ENCODE peak calls at places on chromosome 10, in four cellular contexts. P, H, F and M are unnamed samples.

GRCh38 chr10:81873932-81874816 is 820 bp upstream of the NRG3 start:
- DNase-seq in H (no peak), P (peak; percentile 89), F (no peak), M (no peak)

GRCh38 chr10:133295426-133296320 is 13.0 kb downstream of the TUBGCP2 start:
- DNase-seq in F (no peak), H (no peak), P (no peak), M (no peak)

GRCh38 chr10:124602646-124603365 is 141.2 kb downstream of the LHPP start:
- DNase-seq in F (no peak), H (no peak), P (no peak), M (no peak)

GRCh38 chr10:127906548-127907377 is at the start of gene PTPRE:
- DNase-seq in H (no peak), F (no peak), P (peak; percentile 76), M (peak; percentile 55)

GRCh38 chr10:118960166-118961090 is 69.1 kb upstream of the NANOS1 start:
- DNase-seq in F (no peak), P (no peak), H (no peak), M (no peak)

GRCh38 chr10:110642980-110643655 is 1.0 kb upstream of the RBM20 start:
- DNase-seq in P (peak; percentile 54), F (no peak), H (no peak), M (no peak)

GRCh38 chr10:35331894-35332640 is 4.2 kb upstream of the CCNY start:
- DNase-seq in F (peak; percentile 66), H (no peak), P (no peak), M (no peak)

GRCh38 chr10:127344346-127344745 is 148.0 kb upstream of the INSYN2A start:
- DNase-seq in P (no peak), H (no peak), F (no peak), M (no peak)

GRCh38 chr10:117931078-117931477 is 115.7 kb downstream of the RAB11FIP2 start:
- DNase-seq in P (no peak), F (no peak), H (no peak), M (no peak)
- TF ChIP-seq NR2C2 in P (no peak), F (no peak), H (no peak), M (no peak)

DNA sequence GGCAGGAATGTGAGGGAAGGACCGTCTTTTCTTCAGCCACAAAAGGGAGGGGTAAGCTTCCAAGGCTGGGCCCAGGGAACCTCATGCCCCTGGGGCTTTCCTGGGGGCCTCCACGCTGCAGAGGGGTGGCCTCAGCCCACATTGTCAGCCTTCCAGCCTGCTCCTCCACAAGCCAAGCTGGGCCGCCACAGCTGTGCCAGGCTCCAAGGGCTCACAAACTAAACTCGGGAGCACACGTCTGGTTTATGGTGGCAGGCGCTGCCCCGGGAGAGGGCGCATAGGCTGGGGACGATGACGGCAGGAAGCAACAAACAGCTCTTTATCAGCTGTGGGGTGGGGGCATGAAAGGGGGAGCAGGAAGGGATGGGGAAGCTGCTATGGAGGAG is 6.3 kb upstream of the CDH23 start:
- DNase-seq in H (no peak), P (no peak), F (no peak), M (no peak)
- TF ChIP-seq NR2C2 in H (no peak), P (no peak), F (no peak), M (no peak)

DNA sequence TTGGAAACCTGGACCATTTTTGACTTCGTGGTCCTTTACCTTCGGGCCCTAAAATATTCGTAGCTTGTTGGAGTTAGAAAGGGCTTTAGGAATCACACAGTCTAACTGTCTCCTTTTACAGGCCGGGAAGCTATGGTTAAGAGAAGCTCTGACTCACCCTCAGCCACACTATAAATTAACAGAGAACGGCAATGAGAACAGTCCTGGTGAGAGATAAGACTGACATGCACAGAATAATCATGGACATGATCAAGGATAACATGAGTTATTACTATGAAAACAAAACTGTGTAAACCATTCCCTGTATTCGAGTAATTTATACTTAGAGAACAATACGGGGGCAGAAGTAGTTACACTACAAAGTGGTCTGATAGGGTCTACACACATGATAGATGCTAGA is 162.5 kb upstream of the MALRD1 start:
- DNase-seq in F (no peak), H (no peak), P (no peak), M (no peak)
- TF ChIP-seq NR2C2 in F (no peak), H (no peak), P (no peak), M (no peak)

GRCh38 chr10:91643700-91644099 is 10.8 kb upstream of the PPP1R3C start:
- DNase-seq in H (no peak), F (peak; percentile 24), P (peak; percentile 52), M (no peak)

DNA sequence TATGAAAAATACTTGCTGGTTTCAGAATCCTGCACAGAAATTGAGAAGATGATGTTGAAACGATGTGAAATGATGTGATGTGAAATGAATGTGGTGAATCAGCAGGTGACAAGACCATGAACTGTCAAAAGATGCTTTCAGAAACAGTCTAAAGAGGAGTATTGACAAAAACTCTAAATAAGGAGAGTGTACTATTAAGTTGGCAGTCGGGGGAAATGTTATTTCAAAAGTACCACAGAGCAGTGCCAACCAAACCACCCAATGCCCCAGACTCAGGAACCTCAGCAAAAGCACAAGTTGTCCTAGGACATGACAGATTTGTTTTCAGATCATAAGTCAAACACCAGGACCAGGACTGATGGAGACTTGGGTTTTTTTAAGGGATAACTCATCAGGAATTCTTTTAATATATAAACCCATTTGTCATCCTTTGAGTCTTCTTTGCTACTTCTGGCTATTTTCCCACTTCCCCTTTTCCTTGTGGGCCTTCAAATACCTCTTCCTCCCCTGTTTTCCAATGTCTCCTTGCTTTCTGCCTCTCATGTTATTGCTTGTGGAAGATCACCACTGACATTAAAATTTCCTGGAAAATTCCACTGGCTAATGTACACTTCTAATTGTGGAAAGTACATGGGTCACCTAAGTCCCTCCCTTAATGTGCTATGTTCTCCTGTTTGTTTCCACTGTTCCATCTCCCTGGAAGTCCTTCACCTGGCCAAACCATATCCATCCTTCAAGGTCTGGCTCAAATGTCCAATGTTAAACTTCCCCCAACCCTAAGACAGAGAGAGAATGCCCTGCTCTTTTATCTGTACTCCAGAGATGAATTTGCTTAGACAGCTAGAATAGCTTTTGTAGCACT is 10.2 kb upstream of the PPP1R3C start:
- DNase-seq in P (no peak), F (no peak), H (no peak), M (no peak)
- TF ChIP-seq NR2C2 in P (no peak), F (no peak), H (no peak), M (no peak)

GRCh38 chr10:13637894-13638293 is 51.1 kb downstream of the PRPF18 start:
- DNase-seq in P (no peak), H (no peak), F (no peak), M (no peak)
- TF ChIP-seq NR2C2 in P (no peak), H (no peak), F (no peak), M (no peak)

GRCh38 chr10:88508054-88508453 is 75.1 kb downstream of the RNLS start:
- DNase-seq in F (no peak), H (no peak), P (no peak), M (no peak)
- TF ChIP-seq NR2C2 in F (no peak), H (no peak), P (no peak), M (no peak)

GRCh38 chr10:76432274-76433012 is 1001.0 kb downstream of the LRMDA start:
- DNase-seq in P (no peak), F (no peak), H (no peak), M (no peak)
- TF ChIP-seq NR2C2 in P (no peak), F (no peak), H (no peak), M (no peak)

GRCh38 chr10:71479831-71480230 is 83.1 kb downstream of the CDH23 start:
- DNase-seq in F (no peak), P (no peak), H (no peak), M (no peak)

GRCh38 chr10:71481746-71482410 is 85.2 kb downstream of the CDH23 start:
- DNase-seq in H (no peak), F (no peak), P (no peak), M (no peak)

GRCh38 chr10:71482620-71483019 is 85.9 kb downstream of the CDH23 start:
- DNase-seq in F (no peak), P (no peak), H (no peak), M (no peak)

GRCh38 chr10:71478966-71479365 is 82.2 kb downstream of the CDH23 start:
- DNase-seq in F (no peak), H (no peak), P (no peak), M (no peak)

GRCh38 chr10:71480662-71481061 is 83.9 kb downstream of the CDH23 start:
- DNase-seq in P (no peak), F (no peak), H (no peak), M (no peak)
- TF ChIP-seq NR2C2 in P (no peak), F (no peak), H (no peak), M (no peak)